ENCODE peak calls at places on chromosome 6, in eight cellular contexts. One of them, this sample, is unnamed.

GRCh38 chr6:161458199-161458598 is 184.3 kb upstream of the AGPAT4 start:
- DNase-seq in neuronal stem cell: no peak
- DNase-seq in RWPE2: no peak
- DNase-seq in CD4-positive, CD25-positive, alpha-beta regulatory T cell: no peak
- DNase-seq in CD8-positive, alpha-beta memory T cell: no peak
- DNase-seq in upper lobe of right lung: no peak
- DNase-seq in tibial nerve: no peak
- DNase-seq in adrenal gland: no peak
- DNase-seq in this sample: no peak

GRCh38 chr6:56101141-56101553 is 146.2 kb downstream of the COL21A1 start:
- DNase-seq in neuronal stem cell: no peak
- DNase-seq in CD8-positive, alpha-beta memory T cell: no peak
- DNase-seq in RWPE2: no peak
- DNase-seq in tibial nerve: no peak
- DNase-seq in adrenal gland: no peak
- DNase-seq in CD4-positive, CD25-positive, alpha-beta regulatory T cell: no peak
- DNase-seq in upper lobe of right lung: no peak
- DNase-seq in this sample: no peak

GRCh38 chr6:170067257-170067656 is 223.6 kb downstream of the DLL1 start:
- DNase-seq in CD8-positive, alpha-beta memory T cell: no peak
- DNase-seq in RWPE2: no peak
- DNase-seq in tibial nerve: no peak
- DNase-seq in CD4-positive, CD25-positive, alpha-beta regulatory T cell: no peak
- DNase-seq in neuronal stem cell: no peak
- DNase-seq in adrenal gland: peak
- DNase-seq in upper lobe of right lung: no peak
- DNase-seq in this sample: no peak

GRCh38 chr6:13526718-13527668 is 39.6 kb upstream of the GFOD1 start:
- DNase-seq in upper lobe of right lung: no peak
- DNase-seq in neuronal stem cell: no peak
- DNase-seq in adrenal gland: peak
- DNase-seq in RWPE2: no peak
- DNase-seq in CD8-positive, alpha-beta memory T cell: peak
- DNase-seq in tibial nerve: no peak
- DNase-seq in CD4-positive, CD25-positive, alpha-beta regulatory T cell: peak
- DNase-seq in this sample: no peak

GRCh38 chr6:81944661-81945060 is 192.2 kb upstream of the TENT5A start:
- DNase-seq in CD8-positive, alpha-beta memory T cell: no peak
- DNase-seq in neuronal stem cell: no peak
- DNase-seq in tibial nerve: no peak
- DNase-seq in upper lobe of right lung: no peak
- DNase-seq in adrenal gland: no peak
- DNase-seq in RWPE2: no peak
- DNase-seq in CD4-positive, CD25-positive, alpha-beta regulatory T cell: no peak
- DNase-seq in this sample: no peak

GRCh38 chr6:16713597-16713996 is 47.7 kb downstream of the ATXN1 start:
- DNase-seq in tibial nerve: no peak
- DNase-seq in upper lobe of right lung: no peak
- DNase-seq in adrenal gland: no peak
- DNase-seq in neuronal stem cell: no peak
- DNase-seq in CD8-positive, alpha-beta memory T cell: no peak
- DNase-seq in CD4-positive, CD25-positive, alpha-beta regulatory T cell: no peak
- DNase-seq in RWPE2: no peak
- DNase-seq in this sample: no peak

GRCh38 chr6:26445934-26446667 is 5.8 kb downstream of the BTN3A3 start:
- DNase-seq in upper lobe of right lung: no peak
- DNase-seq in CD8-positive, alpha-beta memory T cell: peak
- DNase-seq in adrenal gland: no peak
- DNase-seq in RWPE2: no peak
- DNase-seq in tibial nerve: no peak
- DNase-seq in CD4-positive, CD25-positive, alpha-beta regulatory T cell: peak
- DNase-seq in neuronal stem cell: no peak
- DNase-seq in this sample: no peak

GRCh38 chr6:129497591-129498555 is 212.1 kb downstream of the ARHGAP18 start:
- DNase-seq in CD8-positive, alpha-beta memory T cell: no peak
- DNase-seq in neuronal stem cell: no peak
- DNase-seq in CD4-positive, CD25-positive, alpha-beta regulatory T cell: no peak
- DNase-seq in upper lobe of right lung: no peak
- DNase-seq in adrenal gland: no peak
- DNase-seq in RWPE2: no peak
- DNase-seq in tibial nerve: no peak
- DNase-seq in this sample: no peak

GRCh38 chr6:94735270-94735669 is 842.1 kb upstream of the MANEA start:
- DNase-seq in tibial nerve: no peak
- DNase-seq in CD8-positive, alpha-beta memory T cell: no peak
- DNase-seq in upper lobe of right lung: no peak
- DNase-seq in CD4-positive, CD25-positive, alpha-beta regulatory T cell: no peak
- DNase-seq in neuronal stem cell: no peak
- DNase-seq in adrenal gland: no peak
- DNase-seq in RWPE2: no peak
- DNase-seq in this sample: no peak

GRCh38 chr6:44253307-44254101 is 3.8 kb downstream of the SLC35B2 start:
- DNase-seq in upper lobe of right lung: no peak
- DNase-seq in tibial nerve: no peak
- DNase-seq in RWPE2: no peak
- DNase-seq in CD8-positive, alpha-beta memory T cell: peak
- DNase-seq in adrenal gland: no peak
- DNase-seq in neuronal stem cell: no peak
- DNase-seq in CD4-positive, CD25-positive, alpha-beta regulatory T cell: peak
- DNase-seq in this sample: no peak

GRCh38 chr6:82833481-82833880 is 232.2 kb downstream of the UBE3D start:
- DNase-seq in tibial nerve: no peak
- DNase-seq in CD4-positive, CD25-positive, alpha-beta regulatory T cell: no peak
- DNase-seq in RWPE2: no peak
- DNase-seq in adrenal gland: no peak
- DNase-seq in upper lobe of right lung: no peak
- DNase-seq in neuronal stem cell: no peak
- DNase-seq in CD8-positive, alpha-beta memory T cell: no peak
- DNase-seq in this sample: no peak

GRCh38 chr6:111952821-111953535 is 79.7 kb upstream of the FYN start:
- DNase-seq in CD4-positive, CD25-positive, alpha-beta regulatory T cell: no peak
- DNase-seq in tibial nerve: no peak
- DNase-seq in RWPE2: no peak
- DNase-seq in upper lobe of right lung: no peak
- DNase-seq in adrenal gland: no peak
- DNase-seq in neuronal stem cell: no peak
- DNase-seq in CD8-positive, alpha-beta memory T cell: no peak
- DNase-seq in this sample: no peak

GRCh38 chr6:6834356-6835342 is 246.1 kb downstream of the LY86 start:
- DNase-seq in tibial nerve: no peak
- DNase-seq in CD8-positive, alpha-beta memory T cell: no peak
- DNase-seq in CD4-positive, CD25-positive, alpha-beta regulatory T cell: no peak
- DNase-seq in RWPE2: no peak
- DNase-seq in upper lobe of right lung: no peak
- DNase-seq in adrenal gland: no peak
- DNase-seq in neuronal stem cell: no peak
- DNase-seq in this sample: no peak

GRCh38 chr6:98839788-98840361 is 5.5 kb downstream of the POU3F2 start:
- DNase-seq in RWPE2: no peak
- DNase-seq in tibial nerve: no peak
- DNase-seq in upper lobe of right lung: no peak
- DNase-seq in neuronal stem cell: peak
- DNase-seq in adrenal gland: no peak
- DNase-seq in CD8-positive, alpha-beta memory T cell: no peak
- DNase-seq in CD4-positive, CD25-positive, alpha-beta regulatory T cell: no peak
- DNase-seq in this sample: peak

GRCh38 chr6:14709066-14709670 is 536.7 kb upstream of the JARID2 start:
- DNase-seq in CD8-positive, alpha-beta memory T cell: no peak
- DNase-seq in adrenal gland: no peak
- DNase-seq in neuronal stem cell: no peak
- DNase-seq in tibial nerve: no peak
- DNase-seq in RWPE2: no peak
- DNase-seq in upper lobe of right lung: no peak
- DNase-seq in CD4-positive, CD25-positive, alpha-beta regulatory T cell: no peak
- DNase-seq in this sample: no peak

GRCh38 chr6:151870375-151870774 is 62.9 kb downstream of the ESR1 start:
- DNase-seq in adrenal gland: no peak
- DNase-seq in CD4-positive, CD25-positive, alpha-beta regulatory T cell: no peak
- DNase-seq in neuronal stem cell: no peak
- DNase-seq in tibial nerve: no peak
- DNase-seq in CD8-positive, alpha-beta memory T cell: no peak
- DNase-seq in upper lobe of right lung: no peak
- DNase-seq in RWPE2: no peak
- DNase-seq in this sample: no peak

GRCh38 chr6:167119680-167120556 is 3.0 kb upstream of the CCR6 start:
- DNase-seq in tibial nerve: no peak
- DNase-seq in RWPE2: no peak
- DNase-seq in CD8-positive, alpha-beta memory T cell: peak
- DNase-seq in upper lobe of right lung: no peak
- DNase-seq in neuronal stem cell: no peak
- DNase-seq in CD4-positive, CD25-positive, alpha-beta regulatory T cell: peak
- DNase-seq in adrenal gland: no peak
- DNase-seq in this sample: no peak

GRCh38 chr6:78936515-78936914 is 69.2 kb downstream of the IRAK1BP1 start:
- DNase-seq in upper lobe of right lung: no peak
- DNase-seq in adrenal gland: no peak
- DNase-seq in neuronal stem cell: no peak
- DNase-seq in CD4-positive, CD25-positive, alpha-beta regulatory T cell: no peak
- DNase-seq in tibial nerve: no peak
- DNase-seq in CD8-positive, alpha-beta memory T cell: no peak
- DNase-seq in RWPE2: no peak
- DNase-seq in this sample: no peak

GRCh38 chr6:170420791-170421776 is 114.5 kb downstream of the FAM120B start:
- DNase-seq in neuronal stem cell: no peak
- DNase-seq in tibial nerve: no peak
- DNase-seq in adrenal gland: no peak
- DNase-seq in RWPE2: no peak
- DNase-seq in CD4-positive, CD25-positive, alpha-beta regulatory T cell: no peak
- DNase-seq in upper lobe of right lung: no peak
- DNase-seq in CD8-positive, alpha-beta memory T cell: no peak
- DNase-seq in this sample: no peak

GRCh38 chr6:104699598-104700329 is 160.0 kb downstream of the HACE1 start:
- DNase-seq in neuronal stem cell: no peak
- DNase-seq in tibial nerve: no peak
- DNase-seq in CD4-positive, CD25-positive, alpha-beta regulatory T cell: no peak
- DNase-seq in upper lobe of right lung: no peak
- DNase-seq in CD8-positive, alpha-beta memory T cell: no peak
- DNase-seq in RWPE2: no peak
- DNase-seq in adrenal gland: no peak
- DNase-seq in this sample: no peak

GRCh38 chr6:33189625-33190024 is 2.6 kb downstream of the COL11A2 start:
- DNase-seq in tibial nerve: no peak
- DNase-seq in neuronal stem cell: no peak
- DNase-seq in RWPE2: no peak
- DNase-seq in CD8-positive, alpha-beta memory T cell: no peak
- DNase-seq in CD4-positive, CD25-positive, alpha-beta regulatory T cell: no peak
- DNase-seq in upper lobe of right lung: no peak
- DNase-seq in adrenal gland: no peak
- DNase-seq in this sample: no peak

DNA sequence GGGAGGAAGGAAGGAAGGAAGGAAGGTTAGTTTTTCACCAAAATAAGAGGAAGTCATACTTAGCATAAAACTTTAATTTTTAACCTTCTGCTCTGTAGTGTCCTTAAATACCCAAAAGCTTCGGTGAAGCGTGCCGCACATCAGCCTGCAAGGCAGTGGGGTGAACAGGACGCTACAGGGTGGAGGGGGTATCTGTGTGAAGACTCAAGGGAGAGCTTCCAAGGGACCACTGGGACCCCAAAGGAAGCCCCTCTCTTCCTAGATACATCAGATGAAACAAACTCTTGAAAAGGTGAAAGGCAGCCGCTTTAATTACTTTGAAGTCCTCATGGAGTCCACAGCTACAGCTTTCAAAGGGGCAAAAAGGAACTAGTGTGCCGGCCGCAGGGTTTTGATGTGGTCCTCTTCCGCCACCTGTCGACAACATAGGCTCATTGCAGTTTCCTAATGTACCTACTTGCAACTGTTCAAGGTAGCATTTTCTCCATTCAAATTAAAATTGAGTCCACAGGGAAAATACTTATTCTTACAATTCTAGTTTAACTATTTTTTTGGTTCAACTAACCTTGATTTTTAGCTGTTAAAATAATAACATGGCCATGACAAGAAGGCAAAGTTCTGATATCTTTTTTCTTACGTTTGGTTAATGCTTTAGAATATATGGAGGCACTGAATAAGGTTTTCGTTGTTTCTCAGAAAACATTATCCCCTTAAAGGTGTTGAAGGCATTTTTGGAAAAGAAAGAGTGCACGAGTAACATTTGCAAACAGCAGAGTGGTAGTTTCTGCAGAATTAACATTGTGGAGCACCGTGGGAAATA is 135.0 kb upstream of the RIPOR2 start:
- DNase-seq in adrenal gland: peak
- DNase-seq in neuronal stem cell: peak
- DNase-seq in RWPE2: peak
- DNase-seq in CD4-positive, CD25-positive, alpha-beta regulatory T cell: peak
- DNase-seq in tibial nerve: peak
- DNase-seq in upper lobe of right lung: peak
- DNase-seq in CD8-positive, alpha-beta memory T cell: peak
- DNase-seq in this sample: peak
- H3K27ac ChIP-seq in adrenal gland: no peak
- H3K27ac ChIP-seq in neuronal stem cell: no peak
- H3K27ac ChIP-seq in RWPE2: no peak
- H3K27ac ChIP-seq in CD4-positive, CD25-positive, alpha-beta regulatory T cell: peak
- H3K27ac ChIP-seq in tibial nerve: no peak
- H3K27ac ChIP-seq in upper lobe of right lung: no peak
- H3K27ac ChIP-seq in CD8-positive, alpha-beta memory T cell: no peak
- H3K27ac ChIP-seq in this sample: no peak

GRCh38 chr6:36094238-36094637 is 36.1 kb upstream of the MAPK13 start:
- DNase-seq in CD4-positive, CD25-positive, alpha-beta regulatory T cell: no peak
- DNase-seq in RWPE2: no peak
- DNase-seq in upper lobe of right lung: no peak
- DNase-seq in neuronal stem cell: no peak
- DNase-seq in tibial nerve: no peak
- DNase-seq in CD8-positive, alpha-beta memory T cell: no peak
- DNase-seq in adrenal gland: no peak
- DNase-seq in this sample: no peak
- H3K27ac ChIP-seq in CD4-positive, CD25-positive, alpha-beta regulatory T cell: peak
- H3K27ac ChIP-seq in RWPE2: peak
- H3K27ac ChIP-seq in upper lobe of right lung: no peak
- H3K27ac ChIP-seq in neuronal stem cell: no peak
- H3K27ac ChIP-seq in tibial nerve: peak
- H3K27ac ChIP-seq in CD8-positive, alpha-beta memory T cell: no peak
- H3K27ac ChIP-seq in adrenal gland: no peak
- H3K27ac ChIP-seq in this sample: no peak

GRCh38 chr6:355373-355772 is 36.2 kb upstream of the IRF4 start:
- DNase-seq in CD8-positive, alpha-beta memory T cell: no peak
- DNase-seq in CD4-positive, CD25-positive, alpha-beta regulatory T cell: no peak
- DNase-seq in RWPE2: no peak
- DNase-seq in neuronal stem cell: no peak
- DNase-seq in adrenal gland: no peak
- DNase-seq in tibial nerve: no peak
- DNase-seq in upper lobe of right lung: no peak
- DNase-seq in this sample: no peak
- H3K27ac ChIP-seq in CD8-positive, alpha-beta memory T cell: no peak
- H3K27ac ChIP-seq in CD4-positive, CD25-positive, alpha-beta regulatory T cell: no peak
- H3K27ac ChIP-seq in RWPE2: no peak
- H3K27ac ChIP-seq in neuronal stem cell: no peak
- H3K27ac ChIP-seq in adrenal gland: no peak
- H3K27ac ChIP-seq in tibial nerve: no peak
- H3K27ac ChIP-seq in upper lobe of right lung: no peak
- H3K27ac ChIP-seq in this sample: no peak

DNA sequence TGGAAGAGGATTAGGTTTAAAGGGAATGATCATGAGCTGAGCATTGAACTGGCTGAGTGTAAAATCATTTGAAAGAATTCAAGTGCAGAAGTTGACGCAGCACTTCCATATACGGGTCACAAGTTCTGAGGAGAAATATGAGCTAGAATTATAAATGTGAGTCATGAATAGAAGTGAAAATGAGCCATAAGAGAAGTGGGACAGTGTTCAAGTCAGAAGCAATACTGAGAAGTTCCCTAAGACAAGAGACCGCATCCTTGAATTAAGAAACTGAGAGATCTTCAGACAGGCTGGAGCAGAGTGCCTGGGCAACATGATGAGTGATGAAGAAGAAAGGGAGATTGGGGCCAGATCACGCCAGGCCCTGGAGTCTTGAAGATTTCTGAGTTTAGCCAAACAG is 209.7 kb downstream of the TBX18 start:
- DNase-seq in tibial nerve: no peak
- DNase-seq in CD8-positive, alpha-beta memory T cell: no peak
- DNase-seq in adrenal gland: no peak
- DNase-seq in neuronal stem cell: no peak
- DNase-seq in CD4-positive, CD25-positive, alpha-beta regulatory T cell: no peak
- DNase-seq in RWPE2: no peak
- DNase-seq in upper lobe of right lung: no peak
- DNase-seq in this sample: no peak
- H3K27ac ChIP-seq in tibial nerve: peak
- H3K27ac ChIP-seq in CD8-positive, alpha-beta memory T cell: no peak
- H3K27ac ChIP-seq in adrenal gland: no peak
- H3K27ac ChIP-seq in neuronal stem cell: no peak
- H3K27ac ChIP-seq in CD4-positive, CD25-positive, alpha-beta regulatory T cell: no peak
- H3K27ac ChIP-seq in RWPE2: no peak
- H3K27ac ChIP-seq in upper lobe of right lung: no peak
- H3K27ac ChIP-seq in this sample: no peak

This sample was measured in substantia nigra.